ENCODE peak calls at places on chromosome 14, in six cellular contexts. One of them, this sample, is unnamed.
A peak's percentile ranks its signal among the peaks of the same experiment; 100 is the strongest.

GRCh38 chr14:29892327-29892726 is 35.3 kb downstream of the PRKD1 start:
- DNase-seq in thyroid gland: no peak
- DNase-seq in adrenal gland: no peak
- DNase-seq in body of pancreas: no peak
- DNase-seq in suprapubic skin: no peak
- DNase-seq in breast epithelium: no peak
- DNase-seq in this sample: no peak

GRCh38 chr14:68669101-68669500 is 123.8 kb downstream of the ZFP36L1 start:
- DNase-seq in suprapubic skin: no peak
- DNase-seq in breast epithelium: peak; percentile 69
- DNase-seq in adrenal gland: no peak
- DNase-seq in body of pancreas: peak; percentile 4
- DNase-seq in thyroid gland: no peak
- DNase-seq in this sample: no peak

GRCh38 chr14:29741909-29742401 is 185.7 kb downstream of the PRKD1 start:
- DNase-seq in suprapubic skin: no peak
- DNase-seq in body of pancreas: peak; percentile 21
- DNase-seq in breast epithelium: no peak
- DNase-seq in thyroid gland: peak; percentile 3
- DNase-seq in adrenal gland: peak; percentile 76
- DNase-seq in this sample: no peak

GRCh38 chr14:77856930-77857329 is 57.0 kb downstream of the ADCK1 start:
- DNase-seq in suprapubic skin: no peak
- DNase-seq in body of pancreas: no peak
- DNase-seq in breast epithelium: no peak
- DNase-seq in adrenal gland: no peak
- DNase-seq in thyroid gland: no peak
- DNase-seq in this sample: no peak

GRCh38 chr14:30551460-30551859 is 7.5 kb upstream of the G2E3 start:
- DNase-seq in breast epithelium: no peak
- DNase-seq in thyroid gland: no peak
- DNase-seq in body of pancreas: no peak
- DNase-seq in suprapubic skin: no peak
- DNase-seq in adrenal gland: no peak
- DNase-seq in this sample: no peak

GRCh38 chr14:54353266-54353665 is 43.5 kb upstream of the CDKN3 start:
- DNase-seq in adrenal gland: no peak
- DNase-seq in body of pancreas: no peak
- DNase-seq in breast epithelium: no peak
- DNase-seq in suprapubic skin: no peak
- DNase-seq in thyroid gland: no peak
- DNase-seq in this sample: no peak

GRCh38 chr14:26330982-26331381 is 266.9 kb downstream of the NOVA1 start:
- DNase-seq in breast epithelium: no peak
- DNase-seq in suprapubic skin: no peak
- DNase-seq in adrenal gland: no peak
- DNase-seq in body of pancreas: no peak
- DNase-seq in thyroid gland: no peak
- DNase-seq in this sample: no peak

GRCh38 chr14:49972840-49973239 is 80.0 kb downstream of the ARF6 start:
- DNase-seq in body of pancreas: peak; percentile 57
- DNase-seq in adrenal gland: peak; percentile 62
- DNase-seq in thyroid gland: peak; percentile 39
- DNase-seq in breast epithelium: no peak
- DNase-seq in suprapubic skin: no peak
- DNase-seq in this sample: no peak

GRCh38 chr14:72594099-72594901 is 299.6 kb downstream of the DPF3 start:
- DNase-seq in suprapubic skin: no peak
- DNase-seq in adrenal gland: no peak
- DNase-seq in thyroid gland: no peak
- DNase-seq in breast epithelium: no peak
- DNase-seq in body of pancreas: no peak
- DNase-seq in this sample: no peak

GRCh38 chr14:32468955-32469354 is 139.9 kb downstream of the AKAP6 start:
- DNase-seq in thyroid gland: no peak
- DNase-seq in breast epithelium: no peak
- DNase-seq in suprapubic skin: no peak
- DNase-seq in body of pancreas: no peak
- DNase-seq in adrenal gland: peak; percentile 32
- DNase-seq in this sample: peak; percentile 44

GRCh38 chr14:35342160-35343010 is 50.2 kb downstream of the PSMA6 start:
- DNase-seq in suprapubic skin: no peak
- DNase-seq in adrenal gland: peak; percentile 93
- DNase-seq in breast epithelium: peak; percentile 61
- DNase-seq in body of pancreas: peak; percentile 79
- DNase-seq in thyroid gland: peak; percentile 77
- DNase-seq in this sample: no peak

GRCh38 chr14:94538070-94538740 is 23.0 kb upstream of the SERPINA4 start:
- DNase-seq in adrenal gland: no peak
- DNase-seq in thyroid gland: no peak
- DNase-seq in suprapubic skin: no peak
- DNase-seq in body of pancreas: no peak
- DNase-seq in breast epithelium: no peak
- DNase-seq in this sample: no peak

GRCh38 chr14:102565331-102565887 is 27.0 kb upstream of the RCOR1 start:
- DNase-seq in thyroid gland: no peak
- DNase-seq in suprapubic skin: no peak
- DNase-seq in body of pancreas: no peak
- DNase-seq in breast epithelium: no peak
- DNase-seq in adrenal gland: peak; percentile 25
- DNase-seq in this sample: no peak

GRCh38 chr14:101620039-101620788 is 58.9 kb downstream of the DIO3 start:
- DNase-seq in suprapubic skin: no peak
- DNase-seq in thyroid gland: no peak
- DNase-seq in body of pancreas: no peak
- DNase-seq in breast epithelium: no peak
- DNase-seq in adrenal gland: no peak
- DNase-seq in this sample: no peak

GRCh38 chr14:50714452-50715073 is 46.5 kb upstream of the SAV1 start:
- DNase-seq in thyroid gland: no peak
- DNase-seq in suprapubic skin: no peak
- DNase-seq in body of pancreas: peak; percentile 36
- DNase-seq in breast epithelium: no peak
- DNase-seq in adrenal gland: peak; percentile 44
- DNase-seq in this sample: peak; percentile 13

GRCh38 chr14:37122288-37122687 is 50.1 kb downstream of the SLC25A21 start:
- DNase-seq in thyroid gland: no peak
- DNase-seq in breast epithelium: no peak
- DNase-seq in adrenal gland: no peak
- DNase-seq in body of pancreas: no peak
- DNase-seq in suprapubic skin: no peak
- DNase-seq in this sample: peak; percentile 15

GRCh38 chr14:101019974-101020710 is 116.6 kb upstream of the RTL1 start:
- DNase-seq in breast epithelium: peak; percentile 43
- DNase-seq in body of pancreas: no peak
- DNase-seq in suprapubic skin: peak; percentile 50
- DNase-seq in adrenal gland: peak; percentile 0
- DNase-seq in thyroid gland: no peak
- DNase-seq in this sample: no peak

GRCh38 chr14:63413009-63413408 is 94.3 kb upstream of the GPHB5 start:
- DNase-seq in thyroid gland: no peak
- DNase-seq in body of pancreas: no peak
- DNase-seq in adrenal gland: no peak
- DNase-seq in breast epithelium: no peak
- DNase-seq in suprapubic skin: no peak
- DNase-seq in this sample: no peak

GRCh38 chr14:100899841-100900771 is 3.4 kb downstream of the RTL1 start:
- DNase-seq in adrenal gland: no peak
- DNase-seq in breast epithelium: peak; percentile 36
- DNase-seq in thyroid gland: no peak
- DNase-seq in suprapubic skin: peak; percentile 39
- DNase-seq in body of pancreas: peak; percentile 21
- DNase-seq in this sample: no peak

GRCh38 chr14:24139272-24139934 is 2.0 kb downstream of the EMC9 start:
- DNase-seq in suprapubic skin: no peak
- DNase-seq in breast epithelium: no peak
- DNase-seq in body of pancreas: no peak
- DNase-seq in thyroid gland: no peak
- DNase-seq in adrenal gland: no peak
- DNase-seq in this sample: no peak

GRCh38 chr14:24137529-24138395 is 1.8 kb downstream of the PSME1 start:
- DNase-seq in body of pancreas: no peak
- DNase-seq in thyroid gland: no peak
- DNase-seq in breast epithelium: no peak
- DNase-seq in adrenal gland: no peak
- DNase-seq in suprapubic skin: no peak
- DNase-seq in this sample: no peak

GRCh38 chr14:24136684-24137528 is 912 bp downstream of the PSME1 start:
- DNase-seq in thyroid gland: no peak
- DNase-seq in adrenal gland: no peak
- DNase-seq in breast epithelium: no peak
- DNase-seq in suprapubic skin: no peak
- DNase-seq in body of pancreas: no peak
- DNase-seq in this sample: no peak

GRCh38 chr14:24135834-24136683 is at the start of gene PSME1:
- DNase-seq in thyroid gland: peak; percentile 94
- DNase-seq in body of pancreas: peak; percentile 96
- DNase-seq in breast epithelium: peak; percentile 95
- DNase-seq in suprapubic skin: peak; percentile 94
- DNase-seq in adrenal gland: peak; percentile 95
- DNase-seq in this sample: peak; percentile 59

DNA sequence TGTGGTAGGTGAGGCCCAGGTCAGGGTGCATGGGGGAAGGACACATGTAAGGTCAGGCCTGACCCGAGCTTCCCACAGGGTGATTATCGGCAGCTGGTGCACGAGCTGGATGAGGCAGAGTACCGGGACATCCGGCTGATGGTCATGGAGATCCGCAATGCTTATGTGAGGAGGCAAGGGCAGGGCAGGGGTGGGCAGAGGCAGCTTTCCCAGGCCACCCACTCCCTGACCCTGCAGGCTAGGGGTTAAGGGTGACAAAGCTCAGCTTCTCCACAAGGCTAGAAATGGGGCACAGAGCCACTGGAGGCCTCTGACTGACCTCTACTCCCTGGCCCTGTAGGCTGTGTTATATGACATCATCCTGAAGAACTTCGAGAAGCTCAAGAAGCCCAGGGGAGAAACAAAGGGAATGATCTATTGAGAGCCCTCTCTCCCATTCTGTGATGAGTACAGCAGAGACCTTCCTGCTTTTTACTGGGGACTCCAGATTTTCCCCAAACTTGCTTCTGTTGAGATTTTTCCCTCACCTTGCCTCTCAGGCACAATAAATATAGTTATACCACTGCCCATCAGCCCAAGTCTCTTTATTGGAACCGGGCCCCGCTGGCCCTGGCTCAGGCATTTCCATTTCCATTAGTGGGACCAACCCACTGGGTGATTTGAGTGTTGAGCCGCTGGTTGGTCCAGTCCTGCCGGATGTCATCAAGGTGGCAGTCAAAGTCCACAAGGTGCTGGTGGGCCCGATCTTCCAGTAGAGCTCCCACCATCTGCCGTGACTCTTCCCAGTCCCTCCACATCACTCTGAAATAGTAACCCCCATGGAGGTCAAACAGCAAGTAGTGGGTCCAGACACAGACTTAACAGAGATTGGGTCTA is 2.6 kb downstream of the PSME1 start:
- DNase-seq in body of pancreas: no peak
- DNase-seq in adrenal gland: no peak
- DNase-seq in thyroid gland: no peak
- DNase-seq in breast epithelium: no peak
- DNase-seq in suprapubic skin: no peak
- DNase-seq in this sample: no peak
- TF ChIP-seq POLR2A in body of pancreas: no peak
- TF ChIP-seq POLR2A in adrenal gland: no peak
- TF ChIP-seq POLR2A in thyroid gland: no peak
- TF ChIP-seq POLR2A in breast epithelium: no peak
- TF ChIP-seq POLR2A in suprapubic skin: no peak
- TF ChIP-seq POLR2A in this sample: no peak

GRCh38 chr14:20970983-20971704 is 15.9 kb downstream of the RNASE2 start:
- DNase-seq in body of pancreas: peak; percentile 89
- DNase-seq in thyroid gland: peak; percentile 86
- DNase-seq in adrenal gland: peak; percentile 89
- DNase-seq in breast epithelium: peak; percentile 89
- DNase-seq in suprapubic skin: peak; percentile 89
- DNase-seq in this sample: peak; percentile 67
- TF ChIP-seq POLR2A in body of pancreas: peak; percentile 33
- TF ChIP-seq POLR2A in thyroid gland: no peak
- TF ChIP-seq POLR2A in adrenal gland: no peak
- TF ChIP-seq POLR2A in breast epithelium: no peak
- TF ChIP-seq POLR2A in suprapubic skin: no peak
- TF ChIP-seq POLR2A in this sample: no peak

GRCh38 chr14:75068294-75069020 is 984 bp upstream of the ZC2HC1C start:
- DNase-seq in breast epithelium: no peak
- DNase-seq in body of pancreas: no peak
- DNase-seq in adrenal gland: no peak
- DNase-seq in suprapubic skin: no peak
- DNase-seq in thyroid gland: no peak
- DNase-seq in this sample: no peak

GRCh38 chr14:75067212-75067611 is 2.2 kb upstream of the ZC2HC1C start:
- DNase-seq in body of pancreas: no peak
- DNase-seq in suprapubic skin: no peak
- DNase-seq in thyroid gland: no peak
- DNase-seq in breast epithelium: no peak
- DNase-seq in adrenal gland: no peak
- DNase-seq in this sample: no peak

GRCh38 chr14:75070383-75070782 is 942 bp downstream of the ZC2HC1C start:
- DNase-seq in breast epithelium: peak; percentile 83
- DNase-seq in adrenal gland: no peak
- DNase-seq in suprapubic skin: peak; percentile 85
- DNase-seq in thyroid gland: peak; percentile 39
- DNase-seq in body of pancreas: peak; percentile 66
- DNase-seq in this sample: no peak

GRCh38 chr14:75069811-75070145 is 337 bp downstream of the ZC2HC1C start:
- DNase-seq in thyroid gland: no peak
- DNase-seq in breast epithelium: no peak
- DNase-seq in adrenal gland: no peak
- DNase-seq in suprapubic skin: no peak
- DNase-seq in body of pancreas: no peak
- DNase-seq in this sample: no peak

GRCh38 chr14:75069021-75069810 is at the start of gene ZC2HC1C:
- DNase-seq in thyroid gland: peak; percentile 98
- DNase-seq in suprapubic skin: peak; percentile 97
- DNase-seq in adrenal gland: peak; percentile 98
- DNase-seq in breast epithelium: peak; percentile 96
- DNase-seq in body of pancreas: peak; percentile 99
- DNase-seq in this sample: peak; percentile 69
- TF ChIP-seq POLR2A in thyroid gland: peak; percentile 89
- TF ChIP-seq POLR2A in suprapubic skin: no peak
- TF ChIP-seq POLR2A in adrenal gland: peak; percentile 50
- TF ChIP-seq POLR2A in breast epithelium: peak; percentile 22
- TF ChIP-seq POLR2A in body of pancreas: peak; percentile 79
- TF ChIP-seq POLR2A in this sample: peak; percentile 12

DNA sequence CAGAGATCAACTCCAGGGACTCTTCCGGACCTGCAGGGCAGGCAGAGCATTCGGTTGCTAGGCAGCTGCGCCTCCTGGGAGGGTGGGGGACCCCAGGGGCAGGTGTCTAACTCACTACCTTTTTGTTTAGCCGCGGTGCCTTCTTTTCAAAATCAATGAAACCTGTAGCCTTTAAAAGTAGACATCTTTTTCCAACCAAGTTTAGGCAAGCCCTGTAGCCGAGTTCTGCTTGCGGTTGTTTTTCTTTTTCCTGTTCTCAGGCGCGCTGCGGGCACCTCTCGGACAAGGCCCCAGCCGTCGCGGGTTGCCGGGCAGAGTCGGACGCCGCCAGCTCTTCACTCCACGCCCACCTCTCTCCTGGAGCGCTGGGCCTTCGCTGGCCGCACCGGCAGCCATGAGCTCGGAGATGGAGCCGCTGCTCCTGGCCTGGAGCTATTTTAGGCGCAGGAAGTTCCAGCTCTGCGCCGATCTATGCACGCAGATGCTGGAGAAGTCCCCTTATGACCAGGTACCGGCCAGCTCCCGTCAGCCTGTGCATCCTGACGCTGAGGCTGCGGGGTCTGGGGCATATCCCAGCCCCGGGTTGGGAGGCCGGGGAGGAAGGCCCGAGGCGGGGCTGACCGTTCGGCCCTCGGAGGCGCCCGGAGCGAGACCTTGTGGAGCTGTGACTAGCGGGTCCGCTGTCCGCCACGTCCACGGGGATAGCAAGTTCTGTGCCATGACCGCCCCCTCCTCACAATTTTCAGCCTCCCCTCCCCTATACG is at the start of gene TTC8:
- DNase-seq in adrenal gland: peak; percentile 89
- DNase-seq in body of pancreas: peak; percentile 82
- DNase-seq in suprapubic skin: peak; percentile 89
- DNase-seq in breast epithelium: peak; percentile 86
- DNase-seq in thyroid gland: peak; percentile 89
- DNase-seq in this sample: peak; percentile 58
- TF ChIP-seq POLR2A in adrenal gland: peak; percentile 83
- TF ChIP-seq POLR2A in body of pancreas: peak; percentile 87
- TF ChIP-seq POLR2A in suprapubic skin: no peak
- TF ChIP-seq POLR2A in breast epithelium: peak; percentile 55
- TF ChIP-seq POLR2A in thyroid gland: peak; percentile 86
- TF ChIP-seq POLR2A in this sample: peak; percentile 87

This sample was measured in H54.